ENCODE peak calls at places on chromosomes 12 and 14, in six cellular contexts. C, J, R, K, H and A are unnamed samples.

GRCh38 chr12:27554421-27555186 is 30.6 kb downstream of the PPFIBP1 start:
- DNase-seq in C (no peak), J (peak), R (no peak), K (no peak), H (peak), A (peak)

GRCh38 chr14:60212503-60213371 is 36.3 kb upstream of the PPM1A start:
- DNase-seq in C (no peak), J (no peak), R (peak), K (no peak), H (no peak), A (no peak)

GRCh38 chr14:101707863-101708620 is 53.5 kb upstream of the PPP2R5C start:
- DNase-seq in C (no peak), J (peak), R (no peak), K (no peak), H (no peak), A (no peak)

GRCh38 chr14:65065719-65066118 is 36.6 kb downstream of the MAX start:
- DNase-seq in C (no peak), J (no peak), R (no peak), K (no peak), H (no peak), A (no peak)

GRCh38 chr14:101058571-101058970 is 155.0 kb upstream of the RTL1 start:
- DNase-seq in C (no peak), J (no peak), R (no peak), K (no peak), H (no peak), A (no peak)

GRCh38 chr12:109775172-109775881 is 57.9 kb downstream of the TRPV4 start:
- DNase-seq in C (peak), J (peak), R (peak), K (peak), H (peak), A (peak)

GRCh38 chr12:28568083-28568482 is 377.8 kb downstream of the CCDC91 start:
- DNase-seq in C (peak), J (no peak), R (no peak), K (no peak), H (peak), A (peak)

GRCh38 chr12:13203028-13203922 is 6.7 kb downstream of the EMP1 start:
- DNase-seq in C (no peak), J (no peak), R (no peak), K (no peak), H (peak), A (peak)

GRCh38 chr14:75247286-75247922 is 31.2 kb upstream of the FOS start:
- DNase-seq in C (no peak), J (no peak), R (peak), K (no peak), H (no peak), A (no peak)

GRCh38 chr12:58487280-58488141 is 432.8 kb downstream of the LRIG3 start:
- DNase-seq in C (peak), J (no peak), R (no peak), K (no peak), H (peak), A (peak)

GRCh38 chr14:74504874-74505617 is 11.5 kb downstream of the ISCA2 start:
- DNase-seq in C (no peak), J (no peak), R (no peak), K (no peak), H (no peak), A (no peak)

GRCh38 chr12:121533391-121534090 is 47.3 kb downstream of the KDM2B start:
- DNase-seq in C (no peak), J (peak), R (no peak), K (no peak), H (no peak), A (no peak)

GRCh38 chr12:12327802-12328201 is 22.2 kb downstream of the MANSC1 start:
- DNase-seq in C (peak), J (no peak), R (peak), K (peak), H (peak), A (peak)

GRCh38 chr12:128091931-128092330 is 175.0 kb upstream of the TMEM132C start:
- DNase-seq in C (no peak), J (no peak), R (no peak), K (no peak), H (no peak), A (no peak)

GRCh38 chr12:124832856-124833255 is 30.8 kb downstream of the SCARB1 start:
- DNase-seq in C (no peak), J (no peak), R (no peak), K (no peak), H (no peak), A (no peak)

GRCh38 chr12:119602695-119603094 is 9.1 kb downstream of the TMEM233 start:
- DNase-seq in C (no peak), J (no peak), R (no peak), K (no peak), H (no peak), A (no peak)

GRCh38 chr14:68675233-68675577 is 117.7 kb downstream of the ZFP36L1 start:
- DNase-seq in C (no peak), J (no peak), R (no peak), K (no peak), H (no peak), A (no peak)

GRCh38 chr12:47033081-47033480 is 46.3 kb upstream of the PCED1B start:
- DNase-seq in C (peak), J (peak), R (no peak), K (no peak), H (no peak), A (peak)

GRCh38 chr14:100578552-100578951 is 8.7 kb downstream of the BEGAIN start:
- DNase-seq in C (no peak), J (no peak), R (no peak), K (no peak), H (no peak), A (no peak)

GRCh38 chr14:103552011-103552797 is 10.3 kb downstream of the BAG5 start:
- DNase-seq in C (peak), J (no peak), R (no peak), K (no peak), H (peak), A (peak)

GRCh38 chr14:104885031-104885972 is 20.2 kb downstream of the CEP170B start:
- DNase-seq in C (no peak), J (no peak), R (no peak), K (no peak), H (no peak), A (no peak)

GRCh38 chr14:54338696-54339317 is 58.0 kb upstream of the CDKN3 start:
- DNase-seq in C (peak), J (peak), R (no peak), K (no peak), H (peak), A (peak)

GRCh38 chr12:25591132-25591531 is 38.0 kb upstream of the LMNTD1 start:
- DNase-seq in C (no peak), J (no peak), R (no peak), K (no peak), H (no peak), A (no peak)

GRCh38 chr12:131074221-131075083 is 120.7 kb downstream of the ADGRD1 start:
- DNase-seq in C (no peak), J (peak), R (no peak), K (no peak), H (peak), A (peak)

GRCh38 chr12:42336286-42336685 is 10.3 kb downstream of the PPHLN1 start:
- DNase-seq in C (no peak), J (no peak), R (no peak), K (no peak), H (no peak), A (no peak)

GRCh38 chr12:109581856-109582255 is 8.3 kb downstream of the MVK start:
- DNase-seq in C (peak), J (peak), R (no peak), K (no peak), H (peak), A (no peak)

GRCh38 chr14:24066490-24067132 is 4.8 kb upstream of the CPNE6 start:
- DNase-seq in C (no peak), J (no peak), R (no peak), K (no peak), H (no peak), A (no peak)

GRCh38 chr14:22977684-22978486 is 4.5 kb downstream of the AJUBA start:
- DNase-seq in C (peak), J (peak), R (no peak), K (no peak), H (peak), A (peak)

GRCh38 chr12:4293299-4293941 is 19.9 kb downstream of the CCND2 start:
- DNase-seq in C (no peak), J (no peak), R (no peak), K (no peak), H (no peak), A (no peak)

GRCh38 chr12:125983094-125983783 is 918.0 kb downstream of the AACS start:
- DNase-seq in C (peak), J (no peak), R (no peak), K (no peak), H (no peak), A (no peak)

GRCh38 chr12:68506619-68507018 is 104.1 kb upstream of the RAP1B start:
- DNase-seq in C (no peak), J (no peak), R (no peak), K (no peak), H (no peak), A (no peak)

GRCh38 chr12:109723311-109723791 is 9.7 kb downstream of the FAM222A start:
- DNase-seq in C (no peak), J (no peak), R (no peak), K (peak), H (no peak), A (no peak)

GRCh38 chr14:50057331-50057730 is 59.0 kb downstream of the VCPKMT start:
- DNase-seq in C (no peak), J (no peak), R (no peak), K (no peak), H (no peak), A (no peak)

GRCh38 chr12:25373396-25373795 is 122.7 kb upstream of the KRAS start:
- DNase-seq in C (no peak), J (no peak), R (no peak), K (no peak), H (no peak), A (no peak)

GRCh38 chr12:93186621-93187020 is 191.1 kb upstream of the NUDT4 start:
- DNase-seq in C (no peak), J (no peak), R (no peak), K (no peak), H (no peak), A (no peak)

GRCh38 chr12:9134981-9135628 is 19.4 kb upstream of the A2M start:
- DNase-seq in C (no peak), J (no peak), R (peak), K (no peak), H (no peak), A (no peak)

GRCh38 chr12:99059824-99060526 is 414.9 kb downstream of the APAF1 start:
- DNase-seq in C (peak), J (no peak), R (no peak), K (no peak), H (peak), A (peak)